ENCODE peak calls at places on chromosomes 12 and 14, in ten cellular contexts. Z is neuronal stem cell, Q is IMR-90, D is fibroblast of lung, S is esophagus muscularis mucosa, W is transverse colon, X is heart right ventricle, C is stomach, H is thoracic aorta, F is PC-3. M is an unnamed sample.

GRCh38 chr12:21801522-21802288 is 27.2 kb upstream of the KCNJ8 start:
- DNase-seq in Z (no peak), Q (no peak), D (no peak), S (no peak), W (no peak), X (no peak), C (no peak), H (no peak), F (no peak), M (no peak)

GRCh38 chr12:48862691-48863090 is 3.0 kb downstream of the RND1 start:
- DNase-seq in Z (no peak), Q (no peak), D (no peak), S (no peak), W (no peak), X (no peak), C (no peak), H (no peak), F (no peak), M (no peak)

GRCh38 chr12:29510591-29511174 is 13.2 kb upstream of the OVCH1 start:
- DNase-seq in Z (no peak), Q (no peak), D (no peak), S (no peak), W (no peak), X (no peak), C (no peak), H (no peak), F (no peak), M (no peak)

GRCh38 chr14:54703724-54704123 is 136.8 kb downstream of the SAMD4A start:
- DNase-seq in Z (no peak), Q (no peak), D (no peak), S (no peak), W (no peak), X (no peak), C (no peak), H (no peak), F (no peak), M (no peak)

GRCh38 chr14:67851785-67852410 is 32.3 kb downstream of the RAD51B start:
- DNase-seq in Z (no peak), Q (no peak), D (no peak), S (no peak), W (no peak), X (no peak), C (no peak), H (no peak), F (no peak), M (no peak)

GRCh38 chr12:849192-849527 is 96.8 kb downstream of the WNK1 start:
- DNase-seq in Z (no peak), Q (no peak), D (no peak), S (no peak), W (no peak), X (no peak), C (no peak), H (no peak), F (no peak), M (no peak)

GRCh38 chr12:34404377-34405285 is 382.3 kb downstream of the ALG10 start:
- DNase-seq in Z (no peak), Q (no peak), D (no peak), S (peak; percentile 81), W (peak; percentile 1), X (peak; percentile 2), C (peak; percentile 15), H (no peak), F (no peak), M (no peak)

GRCh38 chr12:4909397-4909733 is 340 bp upstream of the KCNA1 start:
- DNase-seq in Z (no peak), Q (no peak), D (peak; percentile 6), S (peak; percentile 85), W (no peak), X (no peak), C (no peak), H (no peak), F (no peak), M (no peak)

GRCh38 chr12:42510823-42511222 is 78.7 kb downstream of the PRICKLE1 start:
- DNase-seq in Z (no peak), Q (no peak), D (no peak), S (no peak), W (no peak), X (no peak), C (no peak), H (no peak), F (no peak), M (no peak)

GRCh38 chr14:91835920-91836843 is 31.2 kb downstream of the TC2N start:
- DNase-seq in Z (peak; percentile 64), Q (no peak), D (no peak), S (no peak), W (peak; percentile 92), X (peak; percentile 66), C (peak; percentile 96), H (no peak), F (peak; percentile 67), M (peak; percentile 29)

GRCh38 chr12:56431850-56432249 is 17.4 kb downstream of the TIMELESS start:
- DNase-seq in Z (no peak), Q (peak; percentile 43), D (no peak), S (no peak), W (no peak), X (no peak), C (no peak), H (no peak), F (no peak), M (no peak)

GRCh38 chr12:108731105-108731865 is at the start of gene CORO1C:
- DNase-seq in Z (peak; percentile 97), Q (peak; percentile 93), D (peak; percentile 88), S (peak; percentile 99), W (peak; percentile 99), X (peak; percentile 99), C (peak; percentile 97), H (peak; percentile 90), F (peak; percentile 99), M (peak; percentile 69)

GRCh38 chr12:41213648-41214047 is 25.5 kb downstream of the PDZRN4 start:
- DNase-seq in Z (no peak), Q (no peak), D (no peak), S (no peak), W (no peak), X (no peak), C (no peak), H (no peak), F (no peak), M (no peak)

GRCh38 chr12:127149226-127149964 is 1117.6 kb upstream of the TMEM132C start:
- DNase-seq in Z (no peak), Q (peak; percentile 68), D (peak; percentile 90), S (peak; percentile 19), W (no peak), X (no peak), C (no peak), H (no peak), F (no peak), M (no peak)

GRCh38 chr14:73995977-73996378 is 23.1 kb downstream of the ENTPD5 start:
- DNase-seq in Z (no peak), Q (no peak), D (no peak), S (no peak), W (peak; percentile 67), X (no peak), C (peak; percentile 32), H (no peak), F (no peak), M (no peak)

DNA sequence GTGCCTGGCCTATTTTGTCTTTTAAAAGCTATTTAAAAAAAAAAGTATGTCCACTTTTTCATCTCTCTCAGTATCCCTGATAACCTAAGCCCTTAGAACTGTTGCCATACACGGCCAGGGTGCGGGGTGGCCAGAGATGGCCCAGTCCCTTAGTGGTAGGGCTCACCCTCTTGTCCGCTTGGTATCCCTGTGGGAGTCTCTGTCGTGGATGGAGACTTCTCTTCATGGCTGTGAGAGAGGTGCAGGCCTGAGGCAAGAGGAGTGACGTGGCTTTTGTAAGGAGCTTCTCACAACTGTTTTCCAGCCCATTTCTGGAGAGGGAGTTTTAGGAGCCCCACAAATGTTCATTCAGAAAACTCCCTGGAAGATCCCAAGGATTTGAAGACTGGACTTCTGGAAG is 26.8 kb downstream of the XRCC3 start:
- DNase-seq in Z (no peak), Q (no peak), D (no peak), S (no peak), W (no peak), X (no peak), C (no peak), H (no peak), F (no peak), M (no peak)
- H3K27ac ChIP-seq in Z (no peak overlapping the region), Q (no peak overlapping the region), D (peak overlapping the region; percentile 55), S (no peak overlapping the region), W (no peak overlapping the region), X (no peak overlapping the region), C (no peak overlapping the region), H (peak overlapping the region; percentile 4), F (no peak overlapping the region), M (no peak overlapping the region)

GRCh38 chr12:115174928-115175327 is 491.0 kb upstream of the TBX3 start:
- DNase-seq in Z (no peak), Q (no peak), D (no peak), S (no peak), W (no peak), X (no peak), C (no peak), H (no peak), F (no peak), M (no peak)
- H3K27ac ChIP-seq in Z (no peak overlapping the region), Q (no peak overlapping the region), D (no peak overlapping the region), S (no peak overlapping the region), W (no peak overlapping the region), X (no peak overlapping the region), C (no peak overlapping the region), H (no peak overlapping the region), F (no peak overlapping the region), M (no peak overlapping the region)

GRCh38 chr12:110316861-110317260 is 35.8 kb downstream of the ATP2A2 start:
- DNase-seq in Z (no peak), Q (peak; percentile 91), D (peak; percentile 89), S (no peak), W (no peak), X (no peak), C (no peak), H (no peak), F (peak; percentile 17), M (no peak)

GRCh38 chr12:110311903-110312302 is 30.9 kb downstream of the ATP2A2 start:
- DNase-seq in Z (no peak), Q (no peak), D (no peak), S (no peak), W (no peak), X (no peak), C (no peak), H (no peak), F (no peak), M (no peak)

GRCh38 chr12:110312581-110313360 is 31.7 kb downstream of the ATP2A2 start:
- DNase-seq in Z (no peak), Q (peak; percentile 72), D (peak; percentile 78), S (no peak), W (no peak), X (no peak), C (no peak), H (peak; percentile 18), F (peak; percentile 78), M (no peak)

GRCh38 chr12:110310754-110311153 is 29.7 kb downstream of the ATP2A2 start:
- DNase-seq in Z (no peak), Q (no peak), D (no peak), S (no peak), W (no peak), X (no peak), C (no peak), H (no peak), F (no peak), M (no peak)

GRCh38 chr12:110314308-110314707 is 33.3 kb downstream of the ATP2A2 start:
- DNase-seq in Z (no peak), Q (peak; percentile 92), D (peak; percentile 84), S (no peak), W (no peak), X (no peak), C (no peak), H (no peak), F (peak; percentile 61), M (no peak)
- H3K27ac ChIP-seq in Z (no peak overlapping the region), Q (peak overlapping the region; percentile 92), D (no peak overlapping the region), S (peak overlapping the region; percentile 49), W (peak overlapping the region; percentile 63), X (peak overlapping the region; percentile 69), C (no peak overlapping the region), H (peak overlapping the region; percentile 77), F (peak overlapping the region; percentile 14), M (no peak overlapping the region)

GRCh38 chr14:89164168-89165074 is 252.6 kb downstream of the FOXN3 start:
- DNase-seq in Z (no peak), Q (no peak), D (no peak), S (no peak), W (no peak), X (no peak), C (no peak), H (no peak), F (no peak), M (no peak)
- H3K27ac ChIP-seq in Z (no peak overlapping the region), Q (no peak overlapping the region), D (no peak overlapping the region), S (peak overlapping the region; percentile 59), W (peak overlapping the region; percentile 24), X (peak overlapping the region; percentile 81), C (no peak overlapping the region), H (peak overlapping the region; percentile 69), F (no peak overlapping the region), M (no peak overlapping the region)

M was measured in caudate nucleus.